ENCODE peak calls at places on chromosomes 3 and 15, in six cellular contexts. H is dermis blood vessel endothelial cell, P is tibial artery, O is activated T-helper 1 cell treated with Interleukin-2 at 50 U/mL for 16 hours, R is NCI-H1105, V is progenitor cell of endocrine pancreas. W is an unnamed sample.

GRCh38 chr3:194133661-194134230 is 2.2 kb upstream of the HES1 start:
- DNase-seq in H (peak), P (peak), O (no peak), R (peak), V (peak), W (no peak)

GRCh38 chr3:189789432-189789831 is 158.2 kb downstream of the TP63 start:
- DNase-seq in H (no peak), P (no peak), O (no peak), R (no peak), V (no peak), W (no peak)

GRCh38 chr3:124993462-124993861 is 58.9 kb upstream of the MUC13 start:
- DNase-seq in H (peak), P (peak), O (no peak), R (no peak), V (no peak), W (no peak)

GRCh38 chr15:66723826-66724731 is 22.0 kb downstream of the SMAD6 start:
- DNase-seq in H (no peak), P (no peak), O (no peak), R (no peak), V (no peak), W (no peak)

GRCh38 chr15:39622660-39623549 is 42.0 kb downstream of the THBS1 start:
- DNase-seq in H (no peak), P (no peak), O (no peak), R (no peak), V (no peak), W (no peak)

GRCh38 chr3:17874630-17875029 is 132.2 kb upstream of the TBC1D5 start:
- DNase-seq in H (no peak), P (no peak), O (no peak), R (no peak), V (no peak), W (no peak)

GRCh38 chr3:77186728-77187127 is 146.8 kb downstream of the ROBO2 start:
- DNase-seq in H (peak), P (no peak), O (no peak), R (no peak), V (no peak), W (no peak)

GRCh38 chr15:26882616-26883365 is 15.9 kb downstream of the GABRA5 start:
- DNase-seq in H (no peak), P (no peak), O (no peak), R (no peak), V (no peak), W (no peak)

GRCh38 chr3:45509038-45509767 is 85.3 kb upstream of the LIMD1 start:
- DNase-seq in H (no peak), P (no peak), O (no peak), R (peak), V (no peak), W (no peak)

GRCh38 chr15:93467327-93467726 is 378.3 kb upstream of the RGMA start:
- DNase-seq in H (no peak), P (peak), O (no peak), R (peak), V (no peak), W (peak)

GRCh38 chr15:92104069-92104468 is 250.6 kb downstream of the SLCO3A1 start:
- DNase-seq in H (no peak), P (no peak), O (no peak), R (no peak), V (no peak), W (no peak)

GRCh38 chr3:42061711-42062408 is 29.3 kb upstream of the TRAK1 start:
- DNase-seq in H (peak), P (peak), O (no peak), R (peak), V (no peak), W (no peak)

GRCh38 chr3:9179826-9180763 is 69.4 kb downstream of the SRGAP3 start:
- DNase-seq in H (no peak), P (no peak), O (no peak), R (no peak), V (no peak), W (no peak)

GRCh38 chr15:49424954-49425353 is 1.9 kb downstream of the FGF7 start:
- DNase-seq in H (no peak), P (no peak), O (no peak), R (no peak), V (no peak), W (no peak)